ENCODE peak calls at places on chromosome 13, in five cellular contexts. E is gastrocnemius medialis, R is tibial artery, Q is NT2/D1, G is colonic mucosa. C is an unnamed sample.
A peak's percentile ranks its signal among the peaks of the same experiment; 100 is the strongest.

GRCh38 chr13:94121686-94122085 is 357.8 kb downstream of the DCT start:
- DNase-seq in R (no peak), G (no peak), Q (no peak), E (no peak), C (peak; percentile 28)

GRCh38 chr13:66933994-66934393 is 296.1 kb downstream of the PCDH9 start:
- DNase-seq in E (no peak), R (no peak), G (no peak), Q (no peak), C (peak; percentile 90)

GRCh38 chr13:110306960-110307696 is at the start of the genes COL4A1 and COL4A2:
- DNase-seq in R (peak; percentile 78), E (peak; percentile 47), Q (peak; percentile 42), G (peak; percentile 54), C (no peak)

GRCh38 chr13:94362411-94362909 is 117.0 kb downstream of the DCT start:
- DNase-seq in G (peak; percentile 66), R (peak; percentile 58), Q (peak; percentile 85), E (peak; percentile 30), C (peak; percentile 63)

GRCh38 chr13:100089633-100090032 is 740 bp downstream of the PCCA start:
- DNase-seq in Q (no peak), R (no peak), E (no peak), G (peak; percentile 33), C (no peak)

GRCh38 chr13:97339019-97339988 is 94.7 kb upstream of the RAP2A start:
- DNase-seq in G (peak; percentile 38), R (peak; percentile 44), E (peak; percentile 54), Q (no peak), C (no peak)

GRCh38 chr13:21420706-21421105 is 38.4 kb downstream of the ZDHHC20 start:
- DNase-seq in R (no peak), G (no peak), E (no peak), Q (no peak), C (peak; percentile 10)

GRCh38 chr13:47976325-47976724 is 24.7 kb downstream of the SUCLA2 start:
- DNase-seq in G (no peak), R (no peak), E (no peak), Q (no peak), C (no peak)

GRCh38 chr13:84645196-84646071 is 763.2 kb upstream of the SLITRK1 start:
- DNase-seq in E (no peak), R (no peak), G (no peak), Q (no peak), C (no peak)

GRCh38 chr13:109140777-109141354 is 511.5 kb downstream of the MYO16 start:
- DNase-seq in E (no peak), G (no peak), R (no peak), Q (no peak), C (no peak)
- H3K4me3 ChIP-seq in E (no peak overlapping the region), G (no peak overlapping the region), R (peak overlapping the region; percentile 51), Q (no peak overlapping the region), C (peak overlapping the region; percentile 34)

GRCh38 chr13:50712469-50712868 is 131.0 kb downstream of the DLEU7 start:
- DNase-seq in G (no peak), Q (no peak), R (no peak), E (no peak), C (no peak)
- H3K4me3 ChIP-seq in G (no peak overlapping the region), Q (no peak overlapping the region), R (no peak overlapping the region), E (no peak overlapping the region), C (no peak overlapping the region)

DNA sequence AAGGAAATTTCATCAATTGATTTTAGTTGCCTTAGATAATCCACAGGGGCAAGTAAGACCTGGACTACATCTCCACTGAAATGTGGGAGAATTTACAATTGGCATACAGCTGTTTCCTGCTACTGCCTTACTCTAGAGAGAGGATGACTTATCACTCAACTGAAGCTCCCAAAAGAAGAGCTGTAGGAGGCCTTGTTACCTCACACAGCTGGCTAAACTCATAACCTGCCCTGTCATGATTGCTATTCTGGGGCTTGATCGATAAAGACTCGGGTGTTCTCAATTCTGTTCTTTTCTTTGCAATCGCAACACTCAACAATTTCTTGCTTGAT is 1396.4 kb downstream of the EFNB2 start:
- DNase-seq in E (no peak), G (no peak), R (no peak), Q (no peak), C (no peak)
- H3K4me3 ChIP-seq in E (no peak overlapping the region), G (no peak overlapping the region), R (no peak overlapping the region), Q (no peak overlapping the region), C (no peak overlapping the region)

GRCh38 chr13:33236021-33236420 is 49.5 kb downstream of the STARD13 start:
- DNase-seq in E (no peak), R (no peak), G (no peak), Q (no peak), C (no peak)

GRCh38 chr13:33233547-33233946 is 52.0 kb downstream of the STARD13 start:
- DNase-seq in G (no peak), Q (no peak), E (no peak), R (no peak), C (no peak)

GRCh38 chr13:33232883-33233282 is 52.7 kb downstream of the STARD13 start:
- DNase-seq in Q (no peak), E (no peak), G (no peak), R (no peak), C (no peak)

GRCh38 chr13:33235078-33235477 is 50.5 kb downstream of the STARD13 start:
- DNase-seq in E (peak; percentile 25), G (no peak), Q (no peak), R (no peak), C (no peak)

GRCh38 chr13:33235564-33235963 is 50.0 kb downstream of the STARD13 start:
- DNase-seq in Q (no peak), G (no peak), R (no peak), E (no peak), C (no peak)
- H3K4me3 ChIP-seq in Q (no peak overlapping the region), G (no peak overlapping the region), R (no peak overlapping the region), E (no peak overlapping the region), C (no peak overlapping the region)

C was measured in kidney epithelial cell.